ENCODE peak calls at places on chromosomes 11 and 22, in seven cellular contexts. D is activated CD8-positive, alpha-beta T cell treated with anti-CD3 and anti-CD28 coated beads, Interleukin-2, amount 10 ng/mL, durations not matched to agents 7 days and 5 days; E is stimulated activated CD4-positive, alpha-beta T cell treated with anti-CD3 and anti-CD28 coated beads, TNF-alpha, amount 100 ng/mL, for 4 hours; Z is endodermal cell; S is GM23248; V is T-helper 2 cell; R is Jurkat, Clone E6-1. A is an unnamed sample.

GRCh38 chr22:38802671-38803121 is 8.8 kb upstream of the DNAL4 start:
- DNase-seq in D (no peak), E (no peak), Z (peak), S (peak), V (no peak), R (no peak), A (peak)

GRCh38 chr11:118610220-118610772 is 2.9 kb downstream of the PHLDB1 start:
- DNase-seq in D (no peak), E (no peak), Z (peak), S (peak), V (no peak), R (no peak), A (no peak)

GRCh38 chr11:65856689-65857499 is 1.1 kb downstream of the CFL1 start:
- DNase-seq in D (peak), E (peak), Z (peak), S (peak), V (peak), R (peak), A (peak)

GRCh38 chr11:16737860-16738197 is 618 bp upstream of the C11orf58 start:
- DNase-seq in D (no peak), E (no peak), Z (no peak), S (no peak), V (no peak), R (no peak), A (no peak)

GRCh38 chr11:67355794-67356550 is 2.6 kb upstream of the POLD4 start:
- DNase-seq in D (no peak), E (no peak), Z (no peak), S (no peak), V (no peak), R (no peak), A (no peak)

GRCh38 chr11:88480217-88480616 is 142.7 kb upstream of the CTSC start:
- DNase-seq in D (no peak), E (no peak), Z (no peak), S (peak), V (no peak), R (no peak), A (no peak)

GRCh38 chr11:14905104-14906033 is 13.3 kb upstream of the CYP2R1 start:
- DNase-seq in D (peak), E (peak), Z (peak), S (peak), V (peak), R (no peak), A (peak)

GRCh38 chr11:34358258-34358665 is 452 bp upstream of the ABTB2 start:
- DNase-seq in D (no peak), E (no peak), Z (no peak), S (peak), V (no peak), R (no peak), A (peak)

GRCh38 chr11:120331301-120331966 is 4.8 kb upstream of the ARHGEF12 start:
- DNase-seq in D (no peak), E (no peak), Z (no peak), S (peak), V (no peak), R (no peak), A (no peak)